ENCODE peak calls at places on chromosomes 12 and 14, in ten cellular contexts. K is NCI-H1092 treated with DMSO at 0.1 percent for 48 hours; X is Calu3; L is ovary; H is AG09319; T is NCI-H1105; Y is WERI-Rb-1; G is stimulated activated naive CD8-positive, alpha-beta T cell treated with anti-CD3 and anti-CD28 coated beads, Interleukin-15, amount 100 ng/mL, for 72 hours; Q is fibroblast of gingiva; M is iPS DF 19.7. J is an unnamed sample.

GRCh38 chr12:65615091-65615490 is 209.2 kb upstream of the HMGA2 start:
- DNase-seq in K (no peak), X (no peak), L (no peak), H (peak), T (no peak), Y (no peak), G (no peak), Q (peak), M (no peak), J (no peak)

GRCh38 chr12:128920468-128920867 is 67.2 kb downstream of the GLT1D1 start:
- DNase-seq in K (no peak), X (no peak), L (no peak), H (no peak), T (no peak), Y (no peak), G (no peak), Q (peak), M (no peak), J (peak)

GRCh38 chr12:43444940-43445564 is 107.0 kb downstream of the ADAMTS20 start:
- DNase-seq in K (no peak), X (peak), L (no peak), H (peak), T (peak), Y (peak), G (peak), Q (peak), M (peak), J (peak)

GRCh38 chr12:111056618-111057521 is 136.5 kb upstream of the MYL2 start:
- DNase-seq in K (no peak), X (no peak), L (no peak), H (no peak), T (no peak), Y (no peak), G (peak), Q (no peak), M (no peak), J (peak)

GRCh38 chr14:105069887-105070759 is 4.9 kb upstream of the GPR132 start:
- DNase-seq in K (no peak), X (no peak), L (no peak), H (no peak), T (no peak), Y (no peak), G (peak), Q (no peak), M (no peak), J (peak)

GRCh38 chr12:120529641-120530314 is 820 bp upstream of the COQ5 start:
- DNase-seq in K (peak), X (peak), L (no peak), H (no peak), T (no peak), Y (peak), G (no peak), Q (peak), M (no peak), J (peak)

GRCh38 chr12:6917491-6918231 is 3.3 kb downstream of the ENO2 start:
- DNase-seq in K (no peak), X (no peak), L (no peak), H (no peak), T (no peak), Y (no peak), G (no peak), Q (no peak), M (no peak), J (no peak)

GRCh38 chr12:78095623-78096022 is 264.9 kb downstream of the NAV3 start:
- DNase-seq in K (no peak), X (no peak), L (no peak), H (no peak), T (no peak), Y (no peak), G (no peak), Q (no peak), M (no peak), J (no peak)

GRCh38 chr12:77720258-77720657 is 110.4 kb upstream of the NAV3 start:
- DNase-seq in K (no peak), X (no peak), L (no peak), H (no peak), T (no peak), Y (no peak), G (no peak), Q (no peak), M (no peak), J (no peak)

GRCh38 chr14:100382106-100382455 is 58.9 kb downstream of the SLC25A47 start:
- DNase-seq in K (no peak), X (no peak), L (no peak), H (no peak), T (no peak), Y (no peak), G (no peak), Q (no peak), M (no peak), J (no peak)

GRCh38 chr12:123602651-123603195 is 824 bp downstream of the DDX55 start:
- DNase-seq in K (no peak), X (no peak), L (no peak), H (no peak), T (no peak), Y (no peak), G (no peak), Q (peak), M (no peak), J (peak)

GRCh38 chr14:64114166-64114565 is 180.0 kb downstream of the ESR2 start:
- DNase-seq in K (no peak), X (no peak), L (no peak), H (no peak), T (no peak), Y (peak), G (no peak), Q (no peak), M (no peak), J (peak)

GRCh38 chr12:65324056-65324455 is 45.6 kb downstream of the MSRB3 start:
- DNase-seq in K (no peak), X (no peak), L (no peak), H (peak), T (no peak), Y (no peak), G (no peak), Q (no peak), M (no peak), J (no peak)

GRCh38 chr14:32618991-32619390 is 289.9 kb downstream of the AKAP6 start:
- DNase-seq in K (no peak), X (no peak), L (no peak), H (no peak), T (no peak), Y (no peak), G (no peak), Q (peak), M (no peak), J (no peak)

GRCh38 chr12:49055978-49056754 is 4.4 kb downstream of the KMT2D start:
- DNase-seq in K (no peak), X (peak), L (no peak), H (peak), T (no peak), Y (peak), G (peak), Q (peak), M (peak), J (peak)

GRCh38 chr14:76081642-76082041 is 70.1 kb upstream of the GPATCH2L start:
- DNase-seq in K (no peak), X (no peak), L (no peak), H (no peak), T (no peak), Y (no peak), G (no peak), Q (no peak), M (no peak), J (no peak)

GRCh38 chr12:6871052-6871957 is 1.8 kb downstream of the SPSB2 start:
- DNase-seq in K (no peak), X (peak), L (no peak), H (no peak), T (no peak), Y (peak), G (no peak), Q (no peak), M (no peak), J (peak)

GRCh38 chr14:51873221-51873893 is 12.9 kb downstream of the GNG2 start:
- DNase-seq in K (peak), X (peak), L (no peak), H (peak), T (peak), Y (no peak), G (peak), Q (peak), M (no peak), J (peak)

GRCh38 chr12:25648460-25648859 is 95.4 kb upstream of the LMNTD1 start:
- DNase-seq in K (no peak), X (peak), L (no peak), H (no peak), T (no peak), Y (peak), G (no peak), Q (peak), M (peak), J (no peak)

GRCh38 chr12:77231548-77231947 is 166.2 kb upstream of the E2F7 start:
- DNase-seq in K (no peak), X (peak), L (peak), H (peak), T (peak), Y (no peak), G (no peak), Q (peak), M (no peak), J (peak)

GRCh38 chr12:50517456-50518048 is 12.8 kb downstream of the DIP2B start:
- DNase-seq in K (no peak), X (no peak), L (no peak), H (no peak), T (no peak), Y (no peak), G (no peak), Q (no peak), M (no peak), J (peak)

GRCh38 chr14:33026850-33027420 is 88.3 kb downstream of the NPAS3 start:
- DNase-seq in K (no peak), X (no peak), L (no peak), H (no peak), T (no peak), Y (no peak), G (no peak), Q (peak), M (no peak), J (no peak)

GRCh38 chr14:103923863-103924262 is 4.4 kb upstream of the TDRD9 start:
- DNase-seq in K (no peak), X (no peak), L (no peak), H (no peak), T (no peak), Y (no peak), G (no peak), Q (no peak), M (no peak), J (no peak)

GRCh38 chr14:57199911-57200310 is 68.8 kb downstream of the EXOC5 start:
- DNase-seq in K (no peak), X (no peak), L (no peak), H (no peak), T (no peak), Y (no peak), G (no peak), Q (peak), M (no peak), J (no peak)

GRCh38 chr14:60653709-60654161 is 4.5 kb upstream of the SIX1 start:
- DNase-seq in K (no peak), X (no peak), L (no peak), H (no peak), T (no peak), Y (no peak), G (no peak), Q (no peak), M (no peak), J (no peak)

GRCh38 chr12:3962661-3963483 is 89.7 kb upstream of the PARP11 start:
- DNase-seq in K (no peak), X (no peak), L (no peak), H (no peak), T (no peak), Y (no peak), G (peak), Q (no peak), M (no peak), J (peak)

GRCh38 chr12:110183386-110183785 is 59.2 kb downstream of the IFT81 start:
- DNase-seq in K (no peak), X (no peak), L (no peak), H (no peak), T (no peak), Y (no peak), G (no peak), Q (no peak), M (no peak), J (no peak)

GRCh38 chr12:113333877-113334785 is 778 bp downstream of the SLC8B1 start:
- DNase-seq in K (no peak), X (peak), L (no peak), H (no peak), T (no peak), Y (no peak), G (peak), Q (no peak), M (no peak), J (peak)

GRCh38 chr12:27340971-27341370 is 8.3 kb downstream of the BMAL2 start:
- DNase-seq in K (no peak), X (no peak), L (no peak), H (no peak), T (no peak), Y (no peak), G (no peak), Q (peak), M (no peak), J (no peak)

GRCh38 chr12:67074072-67074471 is 195.1 kb upstream of the CAND1 start:
- DNase-seq in K (no peak), X (no peak), L (no peak), H (no peak), T (no peak), Y (no peak), G (no peak), Q (no peak), M (no peak), J (no peak)

GRCh38 chr14:92726135-92726932 is 22.1 kb downstream of the LGMN start:
- DNase-seq in K (no peak), X (peak), L (peak), H (peak), T (no peak), Y (no peak), G (no peak), Q (peak), M (no peak), J (peak)

GRCh38 chr12:123120452-123121166 is 30.3 kb downstream of the PITPNM2 start:
- DNase-seq in K (peak), X (no peak), L (peak), H (no peak), T (no peak), Y (no peak), G (no peak), Q (no peak), M (no peak), J (no peak)

GRCh38 chr14:54023027-54023426 is 66.4 kb upstream of the BMP4 start:
- DNase-seq in K (no peak), X (no peak), L (no peak), H (no peak), T (no peak), Y (no peak), G (no peak), Q (no peak), M (no peak), J (no peak)

GRCh38 chr12:67275380-67275913 is 6.3 kb downstream of the CAND1 start:
- DNase-seq in K (no peak), X (peak), L (no peak), H (no peak), T (no peak), Y (no peak), G (no peak), Q (no peak), M (no peak), J (no peak)

GRCh38 chr12:4282892-4283511 is 9.4 kb downstream of the CCND2 start:
- DNase-seq in K (no peak), X (no peak), L (no peak), H (no peak), T (no peak), Y (no peak), G (no peak), Q (no peak), M (no peak), J (no peak)

J was measured in NB4.